ENCODE peak calls at places on chromosomes 2 and 18, in seven cellular contexts. Z is K562, R is HepG2, M is SK-N-SH, O is H1, A is HCT116, J is GM12878. U is an unnamed sample.

GRCh38 chr2:161434127-161434526 is 18.0 kb downstream of the TBR1 start:
- DNase-seq in R (no peak), M (no peak), J (no peak), Z (no peak), O (no peak), A (no peak), U (no peak)

GRCh38 chr18:27723168-27723567 is 453.8 kb downstream of the CDH2 start:
- DNase-seq in O (no peak), R (no peak), M (no peak), J (no peak), A (no peak), Z (no peak), U (no peak)

GRCh38 chr2:96157649-96158553 is 12.7 kb upstream of the DUSP2 start:
- DNase-seq in Z (peak; percentile 77), M (peak; percentile 17), J (peak; percentile 76), A (no peak), R (no peak), O (no peak), U (no peak)

GRCh38 chr2:140465301-140465700 is 1665.5 kb downstream of the LRP1B start:
- DNase-seq in O (no peak), A (no peak), R (no peak), J (no peak), Z (no peak), M (no peak), U (no peak)

GRCh38 chr2:127421871-127422618 is 3.8 kb downstream of the PROC start:
- DNase-seq in M (no peak), J (no peak), A (no peak), Z (no peak), R (no peak), O (peak; percentile 61), U (no peak)

GRCh38 chr18:22980394-22980793 is 47.3 kb downstream of the RBBP8 start:
- DNase-seq in R (no peak), O (no peak), M (no peak), J (no peak), Z (no peak), A (no peak), U (no peak)

GRCh38 chr18:37176307-37176934 is 347.5 kb downstream of the KIAA1328 start:
- DNase-seq in J (no peak), A (no peak), R (no peak), O (no peak), Z (no peak), M (no peak), U (no peak)

GRCh38 chr2:44902178-44902577 is 39.3 kb upstream of the SIX3 start:
- DNase-seq in R (no peak), O (no peak), A (no peak), M (peak; percentile 54), J (no peak), Z (no peak), U (no peak)

GRCh38 chr2:161905389-161906046 is 168.5 kb downstream of the DPP4 start:
- DNase-seq in M (no peak), A (no peak), J (peak; percentile 62), Z (no peak), R (peak; percentile 11), O (no peak), U (no peak)

GRCh38 chr2:39018633-39019032 is 102.2 kb downstream of the SOS1 start:
- DNase-seq in J (no peak), M (no peak), Z (no peak), O (no peak), A (no peak), R (no peak), U (no peak)

GRCh38 chr2:68368657-68369339 is 3.7 kb downstream of the PLEK start:
- DNase-seq in A (no peak), R (no peak), M (no peak), J (no peak), O (no peak), Z (no peak), U (peak; percentile 6)

GRCh38 chr2:171084128-171084527 is 76.6 kb downstream of the TLK1 start:
- DNase-seq in R (no peak), J (no peak), Z (peak; percentile 18), A (no peak), M (no peak), O (no peak), U (no peak)

GRCh38 chr2:127448526-127448925 is 30.3 kb downstream of the PROC start:
- DNase-seq in M (no peak), J (no peak), O (no peak), R (no peak), A (no peak), Z (no peak), U (no peak)

GRCh38 chr2:69456950-69457445 is 19.8 kb upstream of the NFU1 start:
- DNase-seq in A (no peak), J (no peak), R (no peak), Z (no peak), M (no peak), O (no peak), U (no peak)

GRCh38 chr2:172947461-172947860 is 128.2 kb upstream of the MAP3K20 start:
- DNase-seq in A (no peak), O (no peak), Z (no peak), M (no peak), J (no peak), R (no peak), U (no peak)

GRCh38 chr2:164910091-164910899 is 45.0 kb downstream of the SLC38A11 start:
- DNase-seq in M (no peak), O (no peak), Z (peak; percentile 4), J (no peak), R (peak; percentile 63), A (no peak), U (no peak)

GRCh38 chr2:8565399-8566154 is 116.3 kb upstream of the ID2 start:
- DNase-seq in O (no peak), M (no peak), J (no peak), R (no peak), A (no peak), Z (no peak), U (no peak)

GRCh38 chr2:123500346-123500745 is 524.7 kb upstream of the CNTNAP5 start:
- DNase-seq in O (no peak), A (no peak), R (no peak), M (no peak), Z (no peak), J (no peak), U (no peak)

GRCh38 chr18:62809900-62810299 is 94.6 kb downstream of the PHLPP1 start:
- DNase-seq in A (no peak), J (no peak), O (no peak), Z (no peak), M (no peak), R (peak; percentile 45), U (no peak)

GRCh38 chr18:44651453-44651852 is 29.2 kb upstream of the SETBP1 start:
- DNase-seq in R (no peak), Z (peak; percentile 47), O (no peak), M (no peak), J (no peak), A (no peak), U (peak; percentile 2)

GRCh38 chr2:230830428-230830827 is 34.3 kb upstream of the ITM2C start:
- DNase-seq in Z (no peak), J (no peak), A (no peak), M (no peak), O (no peak), R (no peak), U (no peak)

DNA sequence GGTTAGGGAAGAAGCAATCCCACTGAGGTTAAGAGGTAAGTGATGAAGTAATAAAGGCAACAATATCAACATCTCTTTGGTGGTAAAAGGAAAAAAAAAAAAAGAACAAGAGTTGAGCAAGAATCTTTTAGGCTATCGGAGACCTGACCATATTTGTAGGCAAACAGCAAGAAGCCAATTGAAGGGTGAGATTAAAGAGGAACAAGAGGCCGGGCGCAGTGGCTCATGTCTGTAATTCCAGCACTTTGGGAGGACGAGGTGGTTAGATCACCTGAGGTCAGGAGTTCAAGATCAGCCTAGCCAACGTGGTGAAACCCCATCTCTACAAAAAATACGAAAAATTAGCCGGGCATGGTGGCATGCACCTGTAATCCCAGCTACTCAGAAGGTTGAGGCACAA is 11.3 kb downstream of the VPS54 start:
- DNase-seq in M (no peak), J (no peak), A (no peak), Z (no peak), O (no peak), R (no peak), U (no peak)
- TF ChIP-seq YY1 in M (no peak), J (no peak), A (no peak), Z (no peak), O (no peak), R (no peak), U (no peak)

GRCh38 chr18:13217466-13217961 is 1.0 kb upstream of the LDLRAD4 start:
- DNase-seq in A (no peak), J (no peak), R (no peak), M (peak; percentile 80), O (peak; percentile 65), Z (peak; percentile 34), U (no peak)

GRCh38 chr18:13219012-13219396 is 444 bp downstream of the LDLRAD4 start:
- DNase-seq in A (no peak), R (no peak), Z (no peak), M (no peak), O (no peak), J (no peak), U (no peak)

GRCh38 chr18:13218376-13219011 is at the start of gene LDLRAD4:
- DNase-seq in Z (no peak), R (no peak), A (no peak), M (peak; percentile 77), J (no peak), O (peak; percentile 66), U (no peak)

GRCh38 chr18:13216732-13217465 is 1.7 kb upstream of the LDLRAD4 start:
- DNase-seq in J (no peak), R (no peak), O (peak; percentile 72), A (no peak), M (peak; percentile 86), Z (no peak), U (no peak)

DNA sequence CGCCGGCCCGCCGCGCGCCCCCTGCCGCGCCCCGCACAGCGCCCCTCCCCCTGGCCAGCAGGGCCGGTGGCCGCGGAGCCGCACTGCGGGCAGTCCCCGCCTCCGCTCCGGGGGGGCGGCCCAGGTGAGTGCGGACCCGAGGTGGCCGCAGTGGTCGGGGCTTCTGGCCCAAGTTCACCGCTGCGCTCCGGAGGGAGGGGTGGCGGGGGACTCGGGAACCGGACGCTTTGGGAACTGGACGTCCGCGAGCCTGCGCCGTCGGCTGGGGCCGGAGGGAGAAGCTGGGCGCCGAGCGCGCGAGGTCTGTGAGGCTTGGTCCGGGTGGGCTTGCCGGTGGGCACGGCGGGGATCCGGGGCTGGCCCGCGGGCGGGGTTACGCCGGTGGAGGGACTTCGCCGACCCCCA is 587 bp upstream of the LDLRAD4 start:
- DNase-seq in A (no peak), M (no peak), O (peak; percentile 68), J (no peak), Z (no peak), R (no peak), U (no peak)
- TF ChIP-seq YY1 in A (no peak), M (no peak), O (no peak), J (no peak), Z (no peak), R (no peak), U (no peak)

GRCh38 chr2:119520696-119521436 is 3.4 kb downstream of the SCTR start:
- DNase-seq in J (no peak), A (no peak), Z (no peak), M (no peak), R (no peak), O (no peak), U (no peak)
- TF ChIP-seq YY1 in J (no peak), A (no peak), Z (no peak), M (no peak), R (no peak), O (no peak), U (no peak)

GRCh38 chr2:155825876-155826275 is 506.6 kb downstream of the NR4A2 start:
- DNase-seq in M (no peak), Z (peak; percentile 30), O (no peak), J (no peak), R (no peak), A (no peak), U (no peak)
- TF ChIP-seq YY1 in M (no peak), Z (no peak), O (no peak), J (no peak), R (no peak), A (no peak), U (no peak)

U was measured in NT2/D1.